ENCODE peak calls at places on chromosomes 12 and 14, in seven cellular contexts. G, U, B, D, Z, M and S are unnamed samples.
A peak's percentile ranks its signal among the peaks of the same experiment; 100 is the strongest.

GRCh38 chr12:122094735-122095561 is 16.4 kb downstream of the MLXIP start:
- DNase-seq in D (peak; percentile 74), Z (no peak), M (no peak), U (no peak), G (no peak), B (no peak), S (no peak)

GRCh38 chr12:2958432-2959193 is 584 bp upstream of the TEAD4 start:
- DNase-seq in B (peak; percentile 84), M (peak; percentile 72), U (peak; percentile 47), Z (peak; percentile 13), D (peak; percentile 75), G (no peak), S (peak; percentile 66)

GRCh38 chr14:104280902-104281767 is 142.7 kb downstream of the KIF26A start:
- DNase-seq in U (no peak), G (no peak), M (no peak), B (peak; percentile 69), Z (no peak), D (no peak), S (no peak)

GRCh38 chr12:25960176-25960575 is 1.7 kb downstream of the RASSF8 start:
- DNase-seq in G (no peak), M (peak; percentile 48), D (peak; percentile 70), U (no peak), Z (no peak), B (no peak), S (peak; percentile 14)

GRCh38 chr12:65740873-65741600 is 83.2 kb upstream of the HMGA2 start:
- DNase-seq in M (peak; percentile 68), G (peak; percentile 57), U (peak; percentile 81), D (peak; percentile 90), Z (peak; percentile 84), B (peak; percentile 84), S (peak; percentile 96)

GRCh38 chr14:94054936-94055335 is 26.1 kb downstream of the DDX24 start:
- DNase-seq in U (no peak), B (no peak), Z (no peak), M (no peak), G (no peak), D (no peak), S (no peak)

GRCh38 chr12:57368349-57369095 is 62.3 kb downstream of the R3HDM2 start:
- DNase-seq in M (no peak), Z (no peak), D (peak; percentile 49), G (no peak), B (no peak), U (no peak), S (no peak)

GRCh38 chr14:59028476-59029202 is 159.8 kb upstream of the DAAM1 start:
- DNase-seq in D (peak; percentile 88), B (peak; percentile 80), M (peak; percentile 97), U (peak; percentile 63), Z (peak; percentile 56), G (no peak), S (peak; percentile 72)

GRCh38 chr12:128449146-128449894 is 182.3 kb downstream of the TMEM132C start:
- DNase-seq in D (peak; percentile 2), U (no peak), M (no peak), B (no peak), G (no peak), Z (no peak), S (no peak)

GRCh38 chr14:101772770-101773169 is 11.3 kb downstream of the PPP2R5C start:
- DNase-seq in U (no peak), Z (no peak), D (no peak), B (no peak), G (no peak), M (no peak), S (no peak)

GRCh38 chr12:117596968-117597367 is 235.5 kb upstream of the NOS1 start:
- DNase-seq in G (no peak), D (no peak), Z (no peak), B (no peak), M (no peak), U (no peak), S (no peak)

GRCh38 chr12:52198454-52199215 is 6.8 kb upstream of the KRT80 start:
- DNase-seq in D (peak; percentile 47), B (no peak), M (no peak), G (no peak), U (no peak), Z (no peak), S (no peak)

GRCh38 chr12:123062682-123063426 is 82.4 kb downstream of the ARL6IP4 start:
- DNase-seq in G (no peak), D (peak; percentile 63), B (no peak), M (peak; percentile 92), Z (no peak), U (no peak), S (no peak)

GRCh38 chr14:100448376-100448775 is 125.2 kb downstream of the SLC25A47 start:
- DNase-seq in G (no peak), M (no peak), U (no peak), B (no peak), Z (no peak), D (no peak), S (no peak)

GRCh38 chr12:106290666-106291065 is 11.9 kb upstream of the TCP11L2 start:
- DNase-seq in G (no peak), D (no peak), U (no peak), Z (no peak), M (no peak), B (no peak), S (no peak)

GRCh38 chr12:98422359-98422758 is 93.0 kb upstream of the TMPO start:
- DNase-seq in G (no peak), D (no peak), U (no peak), B (no peak), M (no peak), Z (no peak), S (no peak)

GRCh38 chr14:101232340-101233015 is 328.8 kb upstream of the DIO3 start:
- DNase-seq in M (no peak), G (no peak), B (peak; percentile 34), Z (no peak), U (no peak), D (no peak), S (no peak)

GRCh38 chr14:21346532-21347135 is 37.2 kb downstream of the SUPT16H start:
- DNase-seq in M (peak; percentile 20), G (no peak), B (no peak), D (no peak), U (no peak), Z (no peak), S (no peak)

GRCh38 chr12:112901271-112901670 is 5.5 kb upstream of the OAS1 start:
- DNase-seq in D (no peak), B (no peak), U (no peak), M (no peak), Z (no peak), G (no peak), S (no peak)

GRCh38 chr14:33686218-33686617 is 264.7 kb downstream of the EGLN3 start:
- DNase-seq in B (no peak), U (no peak), Z (no peak), D (peak; percentile 27), G (no peak), M (no peak), S (no peak)